ENCODE peak calls at places on chromosomes 16 and 17, in nine cellular contexts. K, B, M, O, U, G, E, Y and S are unnamed samples.

GRCh38 chr16:2871926-2872325 is 11.1 kb upstream of the FLYWCH2 start:
- DNase-seq in K (no peak), B (no peak), M (no peak), O (no peak), U (no peak), G (no peak), E (no peak), Y (no peak), S (no peak)

GRCh38 chr17:72305964-72306551 is 185.2 kb downstream of the SOX9 start:
- DNase-seq in K (no peak), B (no peak), M (no peak), O (no peak), U (no peak), G (no peak), E (no peak), Y (no peak), S (no peak)

GRCh38 chr17:40516581-40517285 is 15.3 kb upstream of the TNS4 start:
- DNase-seq in K (peak; percentile 21), B (no peak), M (no peak), O (no peak), U (no peak), G (no peak), E (no peak), Y (peak; percentile 72), S (peak; percentile 67)

GRCh38 chr17:76726766-76727718 is at the start of gene METTL23:
- DNase-seq in K (peak; percentile 86), B (peak; percentile 51), M (no peak), O (no peak), U (peak; percentile 68), G (no peak), E (peak; percentile 61), Y (no peak), S (peak; percentile 87)

GRCh38 chr16:25828510-25828909 is 136.8 kb downstream of the HS3ST4 start:
- DNase-seq in K (no peak), B (no peak), M (no peak), O (no peak), U (no peak), G (no peak), E (no peak), Y (no peak), S (no peak)

GRCh38 chr17:44071772-44072171 is 1.2 kb downstream of the G6PC3 start:
- DNase-seq in K (peak; percentile 45), B (no peak), M (no peak), O (no peak), U (no peak), G (no peak), E (no peak), Y (no peak), S (no peak)

GRCh38 chr17:49971848-49972485 is 3.0 kb downstream of the DLX4 start:
- DNase-seq in K (peak; percentile 67), B (no peak), M (no peak), O (no peak), U (no peak), G (no peak), E (no peak), Y (no peak), S (no peak)

GRCh38 chr17:16980813-16981731 is 9.2 kb upstream of the TNFRSF13B start:
- DNase-seq in K (peak; percentile 94), B (no peak), M (peak; percentile 43), O (no peak), U (no peak), G (no peak), E (no peak), Y (no peak), S (peak; percentile 52)

GRCh38 chr17:34579017-34579946 is at the start of gene TMEM132E:
- DNase-seq in K (peak; percentile 93), B (peak; percentile 45), M (peak; percentile 57), O (no peak), U (peak; percentile 80), G (no peak), E (no peak), Y (no peak), S (peak; percentile 25)

GRCh38 chr17:6019959-6020358 is 50.2 kb upstream of the WSCD1 start:
- DNase-seq in K (no peak), B (no peak), M (no peak), O (no peak), U (no peak), G (no peak), E (no peak), Y (no peak), S (no peak)

GRCh38 chr16:85175724-85176233 is 63.5 kb upstream of the CIBAR2 start:
- DNase-seq in K (no peak), B (no peak), M (no peak), O (no peak), U (no peak), G (no peak), E (no peak), Y (no peak), S (no peak)

GRCh38 chr17:53428913-53429312 is 393.8 kb upstream of the KIF2B start:
- DNase-seq in K (no peak), B (no peak), M (no peak), O (no peak), U (no peak), G (no peak), E (no peak), Y (no peak), S (no peak)

GRCh38 chr17:61402978-61403845 is 3.6 kb downstream of the TBX2 start:
- DNase-seq in K (peak; percentile 97), B (peak; percentile 67), M (no peak), O (no peak), U (no peak), G (no peak), E (no peak), Y (no peak), S (no peak)

GRCh38 chr17:27586203-27586701 is 44.7 kb upstream of the LGALS9 start:
- DNase-seq in K (no peak), B (no peak), M (no peak), O (peak; percentile 68), U (no peak), G (no peak), E (no peak), Y (no peak), S (no peak)

GRCh38 chr16:71623597-71623996 is 2.4 kb upstream of the MARVELD3 start:
- DNase-seq in K (no peak), B (no peak), M (no peak), O (no peak), U (no peak), G (no peak), E (no peak), Y (no peak), S (no peak)

GRCh38 chr17:74359916-74360315 is 1.8 kb downstream of the BTBD17 start:
- DNase-seq in K (no peak), B (no peak), M (no peak), O (no peak), U (no peak), G (no peak), E (no peak), Y (no peak), S (no peak)

GRCh38 chr16:53973021-53973420 is 269.1 kb downstream of the FTO start:
- DNase-seq in K (no peak), B (no peak), M (no peak), O (no peak), U (no peak), G (no peak), E (no peak), Y (no peak), S (no peak)

GRCh38 chr16:47928008-47928407 is 227.8 kb downstream of the ABCC12 start:
- DNase-seq in K (peak; percentile 17), B (no peak), M (no peak), O (no peak), U (no peak), G (no peak), E (no peak), Y (no peak), S (no peak)

GRCh38 chr17:60248618-60249516 is 99.1 kb downstream of the CA4 start:
- DNase-seq in K (no peak), B (no peak), M (no peak), O (no peak), U (no peak), G (no peak), E (no peak), Y (no peak), S (no peak)

GRCh38 chr16:4461250-4462085 is 13.0 kb downstream of the NMRAL1 start:
- DNase-seq in K (peak; percentile 40), B (no peak), M (no peak), O (no peak), U (no peak), G (no peak), E (peak; percentile 40), Y (no peak), S (no peak)

GRCh38 chr16:381788-382717 is at the start of gene PGAP6:
- DNase-seq in K (peak; percentile 89), B (peak; percentile 26), M (no peak), O (no peak), U (peak; percentile 80), G (no peak), E (no peak), Y (peak; percentile 95), S (peak; percentile 63)

GRCh38 chr17:42288985-42289862 is 926 bp downstream of the STAT5A start:
- DNase-seq in K (no peak), B (peak; percentile 28), M (no peak), O (no peak), U (no peak), G (no peak), E (no peak), Y (no peak), S (peak; percentile 66)

GRCh38 chr16:12094537-12095265 is 118.2 kb downstream of the SNX29 start:
- DNase-seq in K (no peak), B (no peak), M (no peak), O (no peak), U (no peak), G (no peak), E (no peak), Y (no peak), S (no peak)

GRCh38 chr17:9115446-9116265 is 94.3 kb downstream of the NTN1 start:
- DNase-seq in K (peak; percentile 3), B (no peak), M (peak; percentile 78), O (no peak), U (peak; percentile 14), G (peak; percentile 48), E (peak; percentile 51), Y (no peak), S (peak; percentile 54)